ENCODE peak calls at places on chromosomes 12 and 14, in four cellular contexts. B is psoas muscle, L is astrocyte of the cerebellum, F is epithelial cell of esophagus. W is an unnamed sample.

GRCh38 chr14:54627325-54627717 is 60.4 kb downstream of the SAMD4A start:
- DNase-seq in B (no peak), L (no peak), F (no peak), W (no peak)

GRCh38 chr12:81086342-81086741 is 8.5 kb downstream of the ACSS3 start:
- DNase-seq in B (no peak), L (no peak), F (peak), W (no peak)

GRCh38 chr14:101220921-101221510 is 317.5 kb upstream of the RTL1 start:
- DNase-seq in B (peak), L (no peak), F (no peak), W (no peak)

GRCh38 chr14:100832311-100832960 is 6.5 kb downstream of the MEG3 start:
- DNase-seq in B (no peak), L (no peak), F (no peak), W (peak)

GRCh38 chr12:53870122-53870521 is 68.5 kb upstream of the HOXC13 start:
- DNase-seq in B (no peak), L (no peak), F (no peak), W (no peak)

GRCh38 chr12:75722714-75723200 is 211.3 kb upstream of the KRR1 start:
- DNase-seq in B (no peak), L (peak), F (peak), W (no peak)

GRCh38 chr12:29415111-29415510 is 34.1 kb upstream of the ERGIC2 start:
- DNase-seq in B (no peak), L (peak), F (no peak), W (no peak)

GRCh38 chr12:1103051-1103450 is 112.0 kb downstream of the ERC1 start:
- DNase-seq in B (no peak), L (no peak), F (no peak), W (no peak)

GRCh38 chr12:6336859-6337744 is 4.8 kb downstream of the TNFRSF1A start:
- DNase-seq in B (no peak), L (no peak), F (no peak), W (no peak)

GRCh38 chr12:67593041-67593870 is 55.3 kb upstream of the DYRK2 start:
- DNase-seq in B (no peak), L (no peak), F (peak), W (no peak)

GRCh38 chr14:76413962-76414665 is 38.2 kb downstream of the ESRRB start:
- DNase-seq in B (no peak), L (no peak), F (no peak), W (no peak)

GRCh38 chr12:30329281-30329680 is 366.4 kb downstream of the IPO8 start:
- DNase-seq in B (no peak), L (peak), F (peak), W (no peak)

GRCh38 chr12:49871263-49871561 is 28.3 kb upstream of the BCDIN3D start:
- DNase-seq in B (no peak), L (no peak), F (no peak), W (no peak)

GRCh38 chr12:130337476-130338303 is at the start of gene PIWIL1:
- DNase-seq in B (no peak), L (no peak), F (no peak), W (no peak)

GRCh38 chr12:83136421-83136820 is 449.7 kb downstream of the TMTC2 start:
- DNase-seq in B (no peak), L (no peak), F (no peak), W (no peak)

GRCh38 chr12:118103601-118104382 is at the start of gene VSIG10:
- DNase-seq in B (peak), L (no peak), F (peak), W (peak)
- TF ChIP-seq CTCF in B (no peak), L (no peak), F (no peak), W (no peak)

DNA sequence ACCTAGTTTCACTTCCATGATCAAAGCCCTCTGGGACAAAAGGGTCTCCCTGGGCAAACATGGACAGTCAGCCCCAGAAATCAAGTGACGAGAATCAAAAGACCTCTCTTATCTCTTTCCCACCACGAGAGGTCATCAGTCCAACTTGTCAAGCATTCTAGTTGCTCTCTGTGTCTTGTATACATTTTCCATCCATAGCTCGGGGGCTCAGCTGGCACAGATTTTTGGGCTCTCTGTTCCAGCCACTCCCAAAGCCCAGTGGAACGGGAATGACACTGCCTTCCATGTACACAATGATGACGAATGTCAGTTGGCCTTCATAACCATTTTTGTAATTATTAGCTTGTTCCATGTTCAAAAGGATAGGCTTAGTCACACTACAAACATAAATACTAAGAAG is 29.7 kb downstream of the NOS1 start:
- DNase-seq in B (no peak), L (no peak), F (no peak), W (no peak)
- TF ChIP-seq CTCF in B (no peak), L (no peak), F (no peak), W (no peak)

GRCh38 chr12:77999074-77999715 is 168.5 kb downstream of the NAV3 start:
- DNase-seq in B (no peak), L (no peak), F (no peak), W (no peak)

GRCh38 chr12:77995436-77996167 is 164.9 kb downstream of the NAV3 start:
- DNase-seq in B (no peak), L (peak), F (peak), W (no peak)

GRCh38 chr12:77993658-77994057 is 163.0 kb downstream of the NAV3 start:
- DNase-seq in B (no peak), L (no peak), F (no peak), W (no peak)

GRCh38 chr12:77998236-77998786 is 167.6 kb downstream of the NAV3 start:
- DNase-seq in B (no peak), L (no peak), F (no peak), W (no peak)

GRCh38 chr12:77996670-77997069 is 166.0 kb downstream of the NAV3 start:
- DNase-seq in B (no peak), L (no peak), F (no peak), W (peak)
- TF ChIP-seq CTCF in B (no peak), L (no peak), F (no peak), W (no peak)

DNA sequence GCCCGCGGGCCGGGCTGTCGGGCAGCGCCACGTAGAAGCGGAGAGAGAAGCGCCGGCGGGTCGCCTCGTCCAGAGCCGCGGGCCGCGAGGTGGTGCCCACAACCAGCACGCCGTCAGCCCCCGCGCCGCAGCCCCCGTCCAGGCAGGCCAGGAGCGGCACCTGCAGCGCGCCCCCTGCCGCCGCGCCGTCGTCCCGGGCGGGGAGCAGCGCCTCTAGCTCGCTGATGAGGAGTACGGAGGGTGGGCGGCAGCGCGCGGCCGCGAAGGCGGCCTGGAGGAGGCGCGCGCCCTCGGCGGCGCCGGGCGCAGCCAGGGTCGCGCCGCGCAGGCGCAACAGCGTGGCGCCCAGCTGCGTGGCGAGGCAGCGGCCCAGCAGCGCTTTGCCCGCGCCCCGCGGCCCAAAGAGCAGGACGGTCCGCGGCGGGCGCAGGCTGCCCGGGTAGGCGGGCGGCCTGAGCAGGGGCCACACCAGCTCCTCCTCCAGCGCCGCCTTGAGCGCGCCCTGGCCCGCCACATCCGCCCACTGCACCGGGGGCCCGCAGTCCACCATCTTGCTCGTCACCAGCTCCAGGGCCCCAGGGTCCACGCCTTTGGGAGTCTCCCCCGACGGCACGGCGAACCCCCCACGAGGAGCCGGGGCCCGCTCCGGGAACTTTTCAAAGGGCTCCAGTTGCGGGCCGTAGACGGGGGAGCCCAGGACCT is 27.6 kb downstream of the FIGNL2 start:
- DNase-seq in B (peak), L (no peak), F (peak), W (no peak)
- TF ChIP-seq CTCF in B (no peak), L (no peak), F (no peak), W (no peak)

GRCh38 chr12:106986625-106987389 is at the start of gene MTERF2:
- DNase-seq in B (peak), L (peak), F (peak), W (peak)
- TF ChIP-seq CTCF in B (no peak), L (no peak), F (no peak), W (no peak)

GRCh38 chr14:93073833-93074769 is 41.6 kb downstream of the ITPK1 start:
- DNase-seq in B (no peak), L (no peak), F (peak), W (no peak)
- TF ChIP-seq CTCF in B (no peak), L (no peak), F (no peak), W (no peak)

DNA sequence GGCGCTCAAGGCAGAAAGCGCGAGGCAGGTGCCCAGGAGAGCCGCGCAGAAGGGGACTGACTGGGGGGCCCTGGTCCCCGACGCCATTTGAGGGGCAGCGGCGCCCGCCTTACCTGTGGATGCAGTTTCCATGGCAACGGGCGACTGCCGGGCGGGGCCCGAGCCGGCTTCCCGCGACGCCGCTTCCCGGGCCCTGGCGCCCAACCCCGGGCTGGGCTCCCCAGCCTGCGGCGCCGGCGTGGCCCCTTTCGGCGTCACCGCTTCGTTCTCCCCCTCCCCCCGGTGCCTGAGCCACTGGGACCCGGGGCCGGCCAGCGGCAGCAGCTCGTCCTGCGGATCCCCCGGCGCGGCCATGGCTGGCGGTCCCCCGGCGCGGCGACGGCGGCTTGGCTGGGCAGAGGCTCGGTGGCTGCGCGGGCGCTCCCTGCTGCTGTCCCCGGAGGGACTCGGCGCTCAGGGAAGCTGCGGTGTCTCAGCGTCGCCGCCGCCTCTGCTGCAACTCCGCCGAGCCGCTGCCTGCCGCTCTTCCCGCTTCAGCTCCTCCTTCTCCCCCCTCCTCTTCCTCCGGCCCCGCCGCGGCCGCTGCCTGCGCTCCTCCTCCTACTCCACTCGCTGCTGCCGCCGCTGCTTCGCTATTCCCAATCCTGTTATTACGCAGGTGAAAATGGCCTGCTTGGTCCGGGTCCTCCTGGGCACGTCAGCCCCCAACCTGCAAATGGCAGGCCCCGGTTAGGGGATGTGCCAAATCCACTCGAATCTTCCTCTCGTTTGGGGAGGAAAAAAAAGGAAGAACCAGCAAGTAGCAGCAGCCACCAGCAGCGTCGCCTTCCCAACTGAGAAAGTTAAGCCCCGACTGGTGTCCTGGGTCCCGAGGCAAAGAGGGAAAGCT is at the start of gene RTN1:
- DNase-seq in B (peak), L (no peak), F (peak), W (peak)
- TF ChIP-seq CTCF in B (no peak), L (no peak), F (peak), W (no peak)

GRCh38 chr14:32824195-32824594 is 114.5 kb upstream of the NPAS3 start:
- DNase-seq in B (no peak), L (no peak), F (peak), W (no peak)

GRCh38 chr14:32821989-32822653 is 116.6 kb upstream of the NPAS3 start:
- DNase-seq in B (no peak), L (no peak), F (no peak), W (no peak)

GRCh38 chr14:32825058-32825457 is 113.6 kb upstream of the NPAS3 start:
- DNase-seq in B (no peak), L (no peak), F (no peak), W (no peak)

GRCh38 chr14:32820686-32821085 is 118.0 kb upstream of the NPAS3 start:
- DNase-seq in B (no peak), L (no peak), F (no peak), W (no peak)

DNA sequence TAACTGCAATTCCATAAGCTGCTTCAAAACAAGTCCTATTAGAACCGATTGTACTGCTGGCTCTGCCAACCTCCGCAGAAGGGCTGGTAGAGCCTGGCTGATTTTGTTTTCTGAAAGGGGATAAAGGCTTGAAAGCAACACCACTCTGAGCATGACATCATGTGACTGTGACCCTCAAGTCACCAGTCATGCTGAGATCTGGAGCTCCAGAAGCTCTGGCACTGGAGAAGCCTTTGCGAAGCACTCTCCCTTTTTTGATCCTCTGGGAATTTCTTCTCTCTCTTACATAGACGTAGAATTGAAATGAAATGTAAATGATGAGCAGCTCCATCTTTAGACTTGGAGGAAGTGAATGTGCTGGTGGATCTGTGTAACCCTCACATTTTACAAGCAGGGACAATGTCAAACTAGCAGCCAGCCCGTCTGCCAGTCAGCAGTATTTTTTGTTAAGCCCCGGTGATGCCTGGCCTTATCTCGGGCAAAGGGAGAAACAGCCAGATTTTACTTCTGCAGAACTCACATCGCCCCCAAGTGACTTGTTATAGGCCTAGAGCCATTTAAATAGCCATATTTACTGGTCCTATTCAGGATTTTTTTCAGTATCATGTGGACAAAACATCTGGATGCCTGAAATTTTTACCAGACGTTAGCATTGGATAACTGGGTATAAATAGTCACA is 112.1 kb upstream of the NPAS3 start:
- DNase-seq in B (no peak), L (no peak), F (no peak), W (peak)
- TF ChIP-seq CTCF in B (no peak), L (no peak), F (no peak), W (no peak)

GRCh38 chr12:122966743-122967058 is 438 bp upstream of the ABCB9 start:
- DNase-seq in B (no peak), L (no peak), F (no peak), W (no peak)

GRCh38 chr12:122967151-122967550 is 888 bp upstream of the ABCB9 start:
- DNase-seq in B (no peak), L (no peak), F (no peak), W (no peak)

GRCh38 chr12:122965356-122965755 is 907 bp downstream of the ABCB9 start:
- DNase-seq in B (no peak), L (no peak), F (no peak), W (no peak)

GRCh38 chr12:122964439-122965257 is 1.6 kb downstream of the ABCB9 start:
- DNase-seq in B (no peak), L (no peak), F (no peak), W (no peak)

DNA sequence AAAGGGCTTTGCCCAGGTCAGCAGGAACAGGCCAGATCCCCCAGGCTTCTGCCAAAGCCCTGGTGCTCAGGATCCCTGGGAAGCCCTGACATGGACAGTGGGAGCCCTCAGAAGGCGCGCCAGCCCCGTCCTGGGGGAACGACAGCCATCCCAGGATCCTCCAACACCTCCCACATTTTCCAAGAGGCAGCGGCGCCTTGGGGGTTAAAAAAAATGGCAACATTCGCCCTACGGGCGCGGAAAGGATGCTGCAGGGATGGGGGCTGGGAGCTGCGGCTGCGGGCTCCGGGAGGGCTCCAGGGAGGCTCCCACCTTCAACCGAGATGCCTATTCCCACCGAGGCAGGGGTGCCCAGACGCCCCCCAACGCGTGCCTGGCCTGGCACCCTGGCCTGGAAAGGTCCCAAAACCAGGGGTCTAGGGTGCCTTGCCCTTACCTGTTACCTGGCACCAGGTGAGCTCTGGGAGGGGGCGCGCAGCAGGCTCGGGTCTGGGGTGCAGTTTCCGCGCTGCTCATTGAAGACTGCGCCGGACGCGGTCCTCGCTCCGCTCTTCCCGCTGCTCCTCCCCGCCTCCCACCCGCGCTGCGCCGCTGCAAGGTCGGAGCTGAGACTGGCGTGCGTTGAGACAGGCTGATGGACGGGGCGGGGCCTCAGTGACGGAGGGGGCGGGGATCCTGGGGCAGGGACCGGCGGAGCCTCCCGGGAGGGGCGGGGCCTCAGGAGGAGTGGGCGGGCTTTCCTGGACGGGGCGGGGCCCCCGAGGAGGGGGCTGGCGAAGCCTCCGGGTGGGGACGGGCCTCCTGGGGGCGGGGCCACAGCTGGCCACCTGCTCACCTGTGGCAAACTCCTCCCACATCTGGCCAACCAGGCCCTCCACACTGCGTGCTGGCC is at the start of gene ABCB9:
- DNase-seq in B (peak), L (peak), F (peak), W (peak)
- TF ChIP-seq CTCF in B (no peak), L (no peak), F (no peak), W (no peak)

DNA sequence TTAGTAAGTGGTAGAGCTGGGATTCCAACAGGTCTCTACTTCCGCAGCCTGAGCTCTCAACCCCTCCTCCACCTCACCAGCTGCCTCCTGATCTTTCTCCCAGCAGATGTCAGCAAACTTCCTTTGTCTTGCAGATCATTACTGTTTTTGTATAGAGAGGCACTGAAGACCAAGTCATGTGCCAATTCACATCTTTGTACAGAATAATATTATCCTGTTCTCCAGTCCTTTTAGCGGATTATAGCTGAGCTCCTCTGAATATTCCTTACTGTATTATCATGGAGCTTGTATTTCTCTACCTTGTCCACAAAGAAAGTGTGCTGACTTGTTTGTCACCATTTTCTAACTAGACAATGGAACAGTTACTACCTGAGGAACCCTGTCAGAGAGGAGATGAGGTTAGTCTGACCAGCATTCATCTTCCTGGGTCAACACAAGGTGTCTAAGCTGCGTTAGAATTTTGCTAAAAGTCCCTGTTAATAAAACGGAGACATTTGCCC is 142.3 kb upstream of the ARHGAP5 start:
- DNase-seq in B (no peak), L (no peak), F (peak), W (peak)
- TF ChIP-seq CTCF in B (peak), L (peak), F (peak), W (peak)

W was measured in WERI-Rb-1.